ENCODE peak calls at places on chromosomes 11 and 22, in six cellular contexts. A is NB4, H is H1, V is HCT116, C is WTC11, E is GM12878. G is an unnamed sample.

GRCh38 chr11:79198898-79199250 is 242.0 kb downstream of the TENM4 start:
- DNase-seq in A (no peak), H (no peak), V (no peak), C (no peak), E (no peak), G (no peak)

GRCh38 chr22:50293441-50294318 is 13.8 kb downstream of the PLXNB2 start:
- DNase-seq in A (peak), H (peak), V (no peak), C (peak), E (no peak), G (peak)

GRCh38 chr22:37196539-37197450 is 8.7 kb upstream of the C1QTNF6 start:
- DNase-seq in A (no peak), H (no peak), V (peak), C (no peak), E (no peak), G (peak)

GRCh38 chr11:68680541-68681231 is 3.7 kb upstream of the GAL start:
- DNase-seq in A (no peak), H (no peak), V (no peak), C (no peak), E (no peak), G (no peak)

GRCh38 chr11:84819128-84819527 is 808.0 kb downstream of the DLG2 start:
- DNase-seq in A (no peak), H (no peak), V (no peak), C (no peak), E (no peak), G (no peak)

GRCh38 chr11:109522116-109522755 is 100.2 kb downstream of the C11orf87 start:
- DNase-seq in A (no peak), H (no peak), V (no peak), C (no peak), E (no peak), G (no peak)

GRCh38 chr11:88494857-88495256 is 157.3 kb upstream of the CTSC start:
- DNase-seq in A (peak), H (no peak), V (no peak), C (no peak), E (no peak), G (no peak)

GRCh38 chr11:6693342-6694228 is 10.4 kb upstream of the MRPL17 start:
- DNase-seq in A (peak), H (no peak), V (peak), C (no peak), E (no peak), G (no peak)

GRCh38 chr22:20130739-20131592 is 638 bp upstream of the ZDHHC8 start:
- DNase-seq in A (peak), H (peak), V (peak), C (peak), E (no peak), G (peak)

GRCh38 chr11:2677127-2677526 is 22.7 kb downstream of the KCNQ1OT1 start:
- DNase-seq in A (peak), H (no peak), V (no peak), C (no peak), E (peak), G (no peak)

GRCh38 chr22:33561149-33561807 is 359.0 kb downstream of the LARGE1 start:
- DNase-seq in A (no peak), H (no peak), V (no peak), C (no peak), E (no peak), G (no peak)

GRCh38 chr22:46894081-46894671 is 131.7 kb downstream of the TBC1D22A start:
- DNase-seq in A (no peak), H (no peak), V (no peak), C (no peak), E (no peak), G (peak)

GRCh38 chr22:30025187-30025586 is 55.1 kb upstream of the HORMAD2 start:
- DNase-seq in A (no peak), H (no peak), V (no peak), C (no peak), E (no peak), G (no peak)

GRCh38 chr11:126357969-126358762 is 2.7 kb downstream of the ST3GAL4 start:
- DNase-seq in A (no peak), H (no peak), V (no peak), C (no peak), E (no peak), G (no peak)

GRCh38 chr22:49871482-49871881 is 17.8 kb downstream of the ZBED4 start:
- DNase-seq in A (no peak), H (no peak), V (peak), C (no peak), E (no peak), G (no peak)

GRCh38 chr11:35237860-35238715 is 99.1 kb downstream of the CD44 start:
- DNase-seq in A (peak), H (peak), V (peak), C (peak), E (peak), G (peak)

GRCh38 chr11:5204787-5205186 is 4.3 kb upstream of the OR51V1 start:
- DNase-seq in A (peak), H (no peak), V (peak), C (no peak), E (no peak), G (peak)

GRCh38 chr11:56333156-56333555 is 12.7 kb upstream of the OR8K1 start:
- DNase-seq in A (no peak), H (no peak), V (no peak), C (no peak), E (no peak), G (no peak)

GRCh38 chr11:75792127-75792731 is 22.8 kb upstream of the UVRAG start:
- DNase-seq in A (no peak), H (no peak), V (no peak), C (no peak), E (no peak), G (no peak)

GRCh38 chr11:114209904-114210303 is 86.3 kb upstream of the NNMT start:
- DNase-seq in A (no peak), H (no peak), V (no peak), C (no peak), E (no peak), G (no peak)

GRCh38 chr22:31661851-31662667 is at the start of gene PISD:
- DNase-seq in A (peak), H (peak), V (peak), C (peak), E (peak), G (peak)

GRCh38 chr11:83194284-83195175 is 1.0 kb downstream of the ANKRD42 start:
- DNase-seq in A (peak), H (peak), V (no peak), C (peak), E (no peak), G (peak)

GRCh38 chr11:64355078-64355940 is 3.7 kb upstream of the RPS6KA4 start:
- DNase-seq in A (peak), H (peak), V (peak), C (peak), E (no peak), G (peak)

GRCh38 chr11:46239801-46240061 is 37.7 kb upstream of the CREB3L1 start:
- DNase-seq in A (no peak), H (no peak), V (no peak), C (no peak), E (no peak), G (no peak)

DNA sequence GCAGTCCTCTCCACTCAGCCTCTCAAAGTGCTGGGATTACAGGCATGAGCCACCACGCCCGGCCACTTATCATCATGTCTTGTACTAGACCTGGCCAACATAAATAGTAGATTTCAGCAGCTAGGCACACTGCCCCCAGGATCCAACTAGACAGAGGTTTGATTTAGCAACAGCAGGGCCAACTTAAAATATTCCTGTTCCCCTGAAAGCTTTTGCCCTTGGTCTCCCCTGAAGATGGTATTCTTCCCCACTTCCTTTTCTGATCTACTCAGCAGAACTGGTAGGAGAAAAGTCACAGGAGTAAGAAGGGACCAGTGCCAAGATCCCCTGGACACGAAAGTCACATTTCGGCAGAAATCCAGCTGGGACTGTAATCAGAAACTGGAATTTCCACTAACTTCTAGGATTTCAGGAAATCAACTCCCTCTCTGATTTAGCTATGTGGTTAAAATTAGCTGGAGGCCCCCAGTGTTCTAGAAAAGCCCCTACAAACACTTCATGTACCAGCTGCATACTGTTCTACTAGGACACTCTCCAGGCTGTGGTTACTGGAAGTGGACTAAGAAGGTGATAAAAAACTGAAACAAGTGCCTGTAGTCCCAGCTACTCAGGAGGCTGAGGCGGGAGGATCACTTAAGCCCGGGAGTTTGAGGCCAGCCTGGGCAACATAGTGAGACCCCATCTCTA is 9.0 kb upstream of the PPP2R1B start:
- DNase-seq in A (no peak), H (no peak), V (no peak), C (no peak), E (no peak), G (no peak)
- TF ChIP-seq MAX in A (no peak), H (no peak), V (no peak), C (no peak), E (no peak), G (no peak)

DNA sequence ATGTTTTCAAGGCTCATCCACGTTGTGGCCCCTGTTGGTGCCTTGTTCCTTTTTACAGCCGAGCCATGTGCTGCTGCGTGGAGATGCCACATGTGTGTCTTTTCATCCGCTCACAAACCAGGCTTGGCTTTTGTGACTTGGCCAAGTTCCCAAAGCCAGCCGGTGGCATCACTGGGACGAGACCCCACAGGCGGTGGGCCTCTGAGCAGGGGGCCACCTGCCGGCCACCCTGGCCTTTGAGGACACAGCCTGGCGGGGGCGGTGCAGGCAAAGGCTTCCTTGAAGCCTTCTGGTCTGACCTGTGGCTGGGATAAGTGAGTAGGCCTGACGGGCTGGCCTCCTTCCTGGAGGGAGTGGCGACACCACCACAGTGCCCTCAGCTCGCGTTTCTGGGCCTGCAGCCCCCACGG is 10.6 kb downstream of the GRK2 start:
- DNase-seq in A (peak), H (no peak), V (no peak), C (peak), E (no peak), G (no peak)
- TF ChIP-seq MAX in A (peak), H (no peak), V (no peak), C (no peak), E (no peak), G (no peak)

DNA sequence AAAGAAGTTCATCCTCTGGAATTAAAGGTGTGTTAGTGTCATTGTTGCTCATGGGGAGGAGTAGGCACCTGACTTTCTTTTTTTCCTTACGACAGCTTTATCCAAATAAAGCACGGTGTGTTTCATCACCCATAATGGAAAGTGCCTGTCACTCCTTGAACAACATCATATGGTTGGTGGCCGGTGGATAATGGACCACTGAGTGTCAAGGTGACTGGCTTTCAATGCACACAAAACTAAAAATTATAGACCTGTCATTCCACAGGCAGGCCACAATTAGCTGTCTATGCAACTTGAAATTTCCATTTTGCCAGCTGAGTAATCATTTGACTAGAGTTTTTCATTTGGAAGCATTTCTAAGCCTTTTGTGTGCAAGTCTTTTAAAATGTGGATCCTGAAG is 45.0 kb upstream of the MPPED2 start:
- DNase-seq in A (no peak), H (no peak), V (no peak), C (no peak), E (no peak), G (no peak)
- TF ChIP-seq MAX in A (no peak), H (no peak), V (no peak), C (no peak), E (no peak), G (no peak)

GRCh38 chr11:67483901-67484665 is 1.3 kb downstream of the AIP start:
- DNase-seq in A (peak), H (no peak), V (no peak), C (no peak), E (no peak), G (no peak)
- TF ChIP-seq MAX in A (peak), H (no peak), V (no peak), C (no peak), E (no peak), G (no peak)

G was measured in SK-N-SH.